ENCODE peak calls at places on chromosome 20, in nine cellular contexts. One of them, this sample, is unnamed.

GRCh38 chr20:1491891-1492642 is 847 bp upstream of the SIRPB2 start:
- DNase-seq in K562: no peak
- DNase-seq in transverse colon: no peak
- DNase-seq in stomach: no peak
- DNase-seq in spleen: no peak
- DNase-seq in suprapubic skin: no peak
- DNase-seq in sigmoid colon: no peak
- DNase-seq in breast epithelium: no peak
- DNase-seq in upper lobe of left lung: no peak
- DNase-seq in this sample: no peak

GRCh38 chr20:62356948-62357667 is 10.0 kb downstream of the LAMA5 start:
- DNase-seq in K562: peak
- DNase-seq in transverse colon: no peak
- DNase-seq in stomach: no peak
- DNase-seq in spleen: no peak
- DNase-seq in suprapubic skin: no peak
- DNase-seq in sigmoid colon: peak
- DNase-seq in breast epithelium: no peak
- DNase-seq in upper lobe of left lung: peak
- DNase-seq in this sample: no peak

GRCh38 chr20:62642666-62643520 is 590 bp downstream of the SLCO4A1 start:
- DNase-seq in K562: peak
- DNase-seq in transverse colon: peak
- DNase-seq in stomach: peak
- DNase-seq in spleen: peak
- DNase-seq in suprapubic skin: no peak
- DNase-seq in sigmoid colon: no peak
- DNase-seq in breast epithelium: no peak
- DNase-seq in upper lobe of left lung: peak
- DNase-seq in this sample: peak

GRCh38 chr20:8033447-8033846 is 13.9 kb upstream of the TMX4 start:
- DNase-seq in K562: no peak
- DNase-seq in transverse colon: no peak
- DNase-seq in stomach: no peak
- DNase-seq in spleen: no peak
- DNase-seq in suprapubic skin: no peak
- DNase-seq in sigmoid colon: no peak
- DNase-seq in breast epithelium: no peak
- DNase-seq in upper lobe of left lung: no peak
- DNase-seq in this sample: no peak

GRCh38 chr20:4949833-4950178 is 51.5 kb downstream of the SLC23A2 start:
- DNase-seq in K562: no peak
- DNase-seq in transverse colon: no peak
- DNase-seq in stomach: no peak
- DNase-seq in spleen: no peak
- DNase-seq in suprapubic skin: no peak
- DNase-seq in sigmoid colon: no peak
- DNase-seq in breast epithelium: no peak
- DNase-seq in upper lobe of left lung: no peak
- DNase-seq in this sample: no peak

GRCh38 chr20:44282148-44282547 is 28.9 kb downstream of the FITM2 start:
- DNase-seq in K562: no peak
- DNase-seq in transverse colon: no peak
- DNase-seq in stomach: no peak
- DNase-seq in spleen: no peak
- DNase-seq in suprapubic skin: no peak
- DNase-seq in sigmoid colon: no peak
- DNase-seq in breast epithelium: no peak
- DNase-seq in upper lobe of left lung: no peak
- DNase-seq in this sample: no peak

GRCh38 chr20:34907616-34908469 is 31.4 kb downstream of the ACSS2 start:
- DNase-seq in K562: peak
- DNase-seq in transverse colon: peak
- DNase-seq in stomach: peak
- DNase-seq in spleen: no peak
- DNase-seq in suprapubic skin: no peak
- DNase-seq in sigmoid colon: no peak
- DNase-seq in breast epithelium: peak
- DNase-seq in upper lobe of left lung: no peak
- DNase-seq in this sample: no peak

GRCh38 chr20:53950031-53950430 is 120.4 kb downstream of the BCAS1 start:
- DNase-seq in K562: no peak
- DNase-seq in transverse colon: no peak
- DNase-seq in stomach: no peak
- DNase-seq in spleen: no peak
- DNase-seq in suprapubic skin: no peak
- DNase-seq in sigmoid colon: no peak
- DNase-seq in breast epithelium: no peak
- DNase-seq in upper lobe of left lung: no peak
- DNase-seq in this sample: no peak

GRCh38 chr20:39133205-39133604 is 171.1 kb downstream of the DHX35 start:
- DNase-seq in K562: no peak
- DNase-seq in transverse colon: no peak
- DNase-seq in stomach: no peak
- DNase-seq in spleen: no peak
- DNase-seq in suprapubic skin: no peak
- DNase-seq in sigmoid colon: no peak
- DNase-seq in breast epithelium: no peak
- DNase-seq in upper lobe of left lung: no peak
- DNase-seq in this sample: no peak

GRCh38 chr20:16052406-16052805 is 520.8 kb downstream of the KIF16B start:
- DNase-seq in K562: no peak
- DNase-seq in transverse colon: no peak
- DNase-seq in stomach: no peak
- DNase-seq in spleen: no peak
- DNase-seq in suprapubic skin: no peak
- DNase-seq in sigmoid colon: no peak
- DNase-seq in breast epithelium: no peak
- DNase-seq in upper lobe of left lung: no peak
- DNase-seq in this sample: no peak
- TF ChIP-seq POLR2A in K562: no peak
- TF ChIP-seq POLR2A in transverse colon: no peak
- TF ChIP-seq POLR2A in stomach: no peak
- TF ChIP-seq POLR2A in spleen: no peak
- TF ChIP-seq POLR2A in suprapubic skin: no peak
- TF ChIP-seq POLR2A in sigmoid colon: no peak
- TF ChIP-seq POLR2A in breast epithelium: no peak
- TF ChIP-seq POLR2A in upper lobe of left lung: no peak
- TF ChIP-seq POLR2A in this sample: no peak

DNA sequence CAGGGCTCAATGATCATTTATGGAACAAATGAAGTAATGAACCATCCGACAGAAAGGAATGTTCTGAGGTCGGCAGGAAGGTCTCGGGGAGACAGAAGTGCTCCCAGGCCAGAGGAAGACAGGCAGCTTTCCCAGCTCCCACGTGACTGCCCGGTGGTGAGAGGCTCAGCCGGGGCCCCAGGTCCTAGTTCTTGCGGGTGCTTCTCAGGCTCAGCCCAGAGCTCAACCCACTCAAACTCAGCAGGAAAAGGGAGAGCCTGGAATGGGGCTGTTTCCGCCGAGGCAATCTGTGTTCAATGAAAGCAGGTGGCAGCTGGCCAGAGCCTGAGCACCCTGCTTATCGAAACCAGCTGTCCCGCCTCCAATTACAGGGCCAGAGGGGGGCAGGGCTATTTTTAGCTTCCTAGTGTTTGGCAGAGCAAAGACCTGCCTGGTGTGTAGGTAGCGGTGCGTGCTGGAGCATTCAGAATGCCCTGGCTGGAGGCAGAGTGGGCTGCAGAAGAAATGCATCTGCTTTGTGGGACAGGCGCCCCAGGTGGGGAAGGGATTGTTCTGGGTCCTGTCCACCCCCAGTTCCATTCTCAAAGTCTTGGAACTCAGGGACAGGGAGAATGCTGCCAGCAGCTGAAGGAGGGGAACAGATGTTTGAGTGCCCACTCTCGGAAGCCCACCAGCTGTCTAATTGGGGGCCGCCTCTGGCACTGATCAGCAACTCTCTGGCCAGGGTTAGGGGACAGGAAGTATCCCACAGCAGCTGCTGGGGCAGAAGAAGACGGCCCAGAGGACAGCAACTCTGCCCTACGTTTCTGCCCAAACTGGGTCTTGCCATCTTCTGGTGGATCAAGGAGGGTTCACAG is 145.0 kb downstream of the PREX1 start:
- DNase-seq in K562: peak
- DNase-seq in transverse colon: peak
- DNase-seq in stomach: peak
- DNase-seq in spleen: peak
- DNase-seq in suprapubic skin: no peak
- DNase-seq in sigmoid colon: peak
- DNase-seq in breast epithelium: peak
- DNase-seq in upper lobe of left lung: peak
- DNase-seq in this sample: no peak
- TF ChIP-seq POLR2AphosphoS5 in K562: peak
- TF ChIP-seq POLR2AphosphoS5 in transverse colon: peak
- TF ChIP-seq POLR2AphosphoS5 in stomach: peak
- TF ChIP-seq POLR2AphosphoS5 in spleen: peak
- TF ChIP-seq POLR2AphosphoS5 in suprapubic skin: no peak
- TF ChIP-seq POLR2AphosphoS5 in sigmoid colon: no peak
- TF ChIP-seq POLR2AphosphoS5 in breast epithelium: no peak
- TF ChIP-seq POLR2AphosphoS5 in upper lobe of left lung: peak
- TF ChIP-seq POLR2AphosphoS5 in this sample: no peak

GRCh38 chr20:9480066-9480465 is 34.3 kb upstream of the LAMP5 start:
- DNase-seq in K562: no peak
- DNase-seq in transverse colon: no peak
- DNase-seq in stomach: no peak
- DNase-seq in spleen: no peak
- DNase-seq in suprapubic skin: no peak
- DNase-seq in sigmoid colon: no peak
- DNase-seq in breast epithelium: no peak
- DNase-seq in upper lobe of left lung: no peak
- DNase-seq in this sample: no peak

GRCh38 chr20:9485614-9486325 is 28.6 kb upstream of the LAMP5 start:
- DNase-seq in K562: no peak
- DNase-seq in transverse colon: no peak
- DNase-seq in stomach: no peak
- DNase-seq in spleen: no peak
- DNase-seq in suprapubic skin: no peak
- DNase-seq in sigmoid colon: no peak
- DNase-seq in breast epithelium: no peak
- DNase-seq in upper lobe of left lung: no peak
- DNase-seq in this sample: no peak

GRCh38 chr20:9483131-9483530 is 31.3 kb upstream of the LAMP5 start:
- DNase-seq in K562: no peak
- DNase-seq in transverse colon: no peak
- DNase-seq in stomach: no peak
- DNase-seq in spleen: no peak
- DNase-seq in suprapubic skin: no peak
- DNase-seq in sigmoid colon: no peak
- DNase-seq in breast epithelium: no peak
- DNase-seq in upper lobe of left lung: no peak
- DNase-seq in this sample: no peak

GRCh38 chr20:9478801-9479200 is 35.6 kb upstream of the LAMP5 start:
- DNase-seq in K562: no peak
- DNase-seq in transverse colon: no peak
- DNase-seq in stomach: no peak
- DNase-seq in spleen: no peak
- DNase-seq in suprapubic skin: no peak
- DNase-seq in sigmoid colon: no peak
- DNase-seq in breast epithelium: no peak
- DNase-seq in upper lobe of left lung: no peak
- DNase-seq in this sample: no peak

DNA sequence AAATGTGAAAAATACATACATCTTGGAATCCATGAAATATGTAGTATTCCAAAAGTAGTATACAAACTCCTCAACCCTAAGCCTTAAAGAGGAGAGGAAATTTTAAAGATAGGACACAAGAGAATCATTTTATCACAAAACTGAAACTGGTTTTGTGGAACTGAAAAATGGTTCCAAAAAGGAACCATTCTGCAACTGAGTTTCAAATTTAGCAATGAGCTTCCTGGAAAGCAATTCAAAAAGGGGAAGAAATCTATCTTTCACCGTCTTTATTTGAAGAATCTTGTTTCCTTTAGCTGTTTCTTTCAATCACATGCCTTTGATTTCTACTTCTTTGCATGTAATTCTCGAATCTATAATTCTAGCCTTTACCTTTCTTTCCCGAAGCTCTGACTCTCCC is 32.2 kb upstream of the LAMP5 start:
- DNase-seq in K562: no peak
- DNase-seq in transverse colon: no peak
- DNase-seq in stomach: no peak
- DNase-seq in spleen: no peak
- DNase-seq in suprapubic skin: no peak
- DNase-seq in sigmoid colon: no peak
- DNase-seq in breast epithelium: no peak
- DNase-seq in upper lobe of left lung: no peak
- DNase-seq in this sample: no peak
- TF ChIP-seq POLR2A in K562: no peak
- TF ChIP-seq POLR2A in transverse colon: no peak
- TF ChIP-seq POLR2A in stomach: no peak
- TF ChIP-seq POLR2A in spleen: no peak
- TF ChIP-seq POLR2A in suprapubic skin: no peak
- TF ChIP-seq POLR2A in sigmoid colon: no peak
- TF ChIP-seq POLR2A in breast epithelium: no peak
- TF ChIP-seq POLR2A in upper lobe of left lung: no peak
- TF ChIP-seq POLR2A in this sample: no peak

GRCh38 chr20:40275738-40276137 is 413.3 kb downstream of the MAFB start:
- DNase-seq in K562: no peak
- DNase-seq in transverse colon: no peak
- DNase-seq in stomach: no peak
- DNase-seq in spleen: no peak
- DNase-seq in suprapubic skin: no peak
- DNase-seq in sigmoid colon: no peak
- DNase-seq in breast epithelium: no peak
- DNase-seq in upper lobe of left lung: peak
- DNase-seq in this sample: no peak

GRCh38 chr20:40279390-40279789 is 409.6 kb downstream of the MAFB start:
- DNase-seq in K562: no peak
- DNase-seq in transverse colon: peak
- DNase-seq in stomach: no peak
- DNase-seq in spleen: no peak
- DNase-seq in suprapubic skin: no peak
- DNase-seq in sigmoid colon: peak
- DNase-seq in breast epithelium: no peak
- DNase-seq in upper lobe of left lung: no peak
- DNase-seq in this sample: no peak

GRCh38 chr20:40276291-40276690 is 412.7 kb downstream of the MAFB start:
- DNase-seq in K562: no peak
- DNase-seq in transverse colon: no peak
- DNase-seq in stomach: no peak
- DNase-seq in spleen: no peak
- DNase-seq in suprapubic skin: peak
- DNase-seq in sigmoid colon: no peak
- DNase-seq in breast epithelium: no peak
- DNase-seq in upper lobe of left lung: no peak
- DNase-seq in this sample: no peak

GRCh38 chr20:40274912-40275654 is 414.0 kb downstream of the MAFB start:
- DNase-seq in K562: no peak
- DNase-seq in transverse colon: no peak
- DNase-seq in stomach: no peak
- DNase-seq in spleen: no peak
- DNase-seq in suprapubic skin: no peak
- DNase-seq in sigmoid colon: no peak
- DNase-seq in breast epithelium: no peak
- DNase-seq in upper lobe of left lung: no peak
- DNase-seq in this sample: no peak
- TF ChIP-seq POLR2AphosphoS5 in K562: no peak
- TF ChIP-seq POLR2AphosphoS5 in transverse colon: no peak
- TF ChIP-seq POLR2AphosphoS5 in stomach: no peak
- TF ChIP-seq POLR2AphosphoS5 in spleen: no peak
- TF ChIP-seq POLR2AphosphoS5 in suprapubic skin: no peak
- TF ChIP-seq POLR2AphosphoS5 in sigmoid colon: no peak
- TF ChIP-seq POLR2AphosphoS5 in breast epithelium: no peak
- TF ChIP-seq POLR2AphosphoS5 in upper lobe of left lung: no peak
- TF ChIP-seq POLR2AphosphoS5 in this sample: no peak

This sample was measured in GM12892.